ENCODE peak calls at places on chromosome 7, in four cellular contexts. One of them, this sample, is unnamed.

GRCh38 chr7:76316984-76317781 is 14.7 kb downstream of the HSPB1 start:
- DNase-seq in cardiac fibroblast: no peak
- DNase-seq in germinal center: no peak
- DNase-seq in AG10803: no peak
- DNase-seq in this sample: no peak

GRCh38 chr7:128879461-128879938 is 16.8 kb downstream of the ATP6V1F start:
- DNase-seq in cardiac fibroblast: no peak
- DNase-seq in germinal center: no peak
- DNase-seq in AG10803: no peak
- DNase-seq in this sample: no peak

GRCh38 chr7:105487559-105488218 is 34.4 kb downstream of the PUS7 start:
- DNase-seq in cardiac fibroblast: peak
- DNase-seq in germinal center: peak
- DNase-seq in AG10803: peak
- DNase-seq in this sample: no peak

GRCh38 chr7:80070391-80070790 is 64.2 kb upstream of the GNAI1 start:
- DNase-seq in cardiac fibroblast: peak
- DNase-seq in germinal center: no peak
- DNase-seq in AG10803: peak
- DNase-seq in this sample: no peak

GRCh38 chr7:114130860-114131259 is 212.1 kb upstream of the PPP1R3A start:
- DNase-seq in cardiac fibroblast: no peak
- DNase-seq in germinal center: no peak
- DNase-seq in AG10803: peak
- DNase-seq in this sample: no peak

GRCh38 chr7:106504620-106505019 is 156.3 kb downstream of the CCDC71L start:
- DNase-seq in cardiac fibroblast: no peak
- DNase-seq in germinal center: no peak
- DNase-seq in AG10803: no peak
- DNase-seq in this sample: no peak

GRCh38 chr7:9625953-9626352 is 1192.5 kb downstream of the NXPH1 start:
- DNase-seq in cardiac fibroblast: no peak
- DNase-seq in germinal center: no peak
- DNase-seq in AG10803: no peak
- DNase-seq in this sample: no peak

GRCh38 chr7:130821864-130822263 is 87.9 kb upstream of the KLF14 start:
- DNase-seq in cardiac fibroblast: no peak
- DNase-seq in germinal center: no peak
- DNase-seq in AG10803: no peak
- DNase-seq in this sample: no peak

GRCh38 chr7:22697897-22698645 is 28.9 kb upstream of the IL6 start:
- DNase-seq in cardiac fibroblast: no peak
- DNase-seq in germinal center: peak
- DNase-seq in AG10803: no peak
- DNase-seq in this sample: no peak